ENCODE peak calls at places on chromosomes 12 and 14, in four cellular contexts. C, E, V and B are unnamed samples.

GRCh38 chr12:115657081-115658013 is 620.1 kb downstream of the MED13L start:
- DNase-seq in E (no peak), C (no peak), V (no peak), B (no peak)

GRCh38 chr12:25957898-25958253 is 606 bp upstream of the RASSF8 start:
- DNase-seq in C (no peak), V (peak), E (peak), B (no peak)

GRCh38 chr12:115257791-115258190 is 573.8 kb upstream of the TBX3 start:
- DNase-seq in C (no peak), V (no peak), E (no peak), B (no peak)

GRCh38 chr14:68965261-68965761 is 13.8 kb downstream of the ACTN1 start:
- DNase-seq in C (no peak), V (no peak), E (no peak), B (no peak)

GRCh38 chr14:50768220-50768619 is 62.7 kb downstream of the NIN start:
- DNase-seq in E (no peak), V (no peak), C (no peak), B (no peak)

GRCh38 chr12:132827763-132828703 is 636 bp downstream of the GOLGA3 start:
- DNase-seq in E (peak), C (peak), V (peak), B (peak)

GRCh38 chr14:22837059-22837749 is 819 bp downstream of the MMP14 start:
- DNase-seq in V (no peak), E (no peak), C (peak), B (no peak)

GRCh38 chr14:99674776-99675175 is 9.3 kb upstream of the CYP46A1 start:
- DNase-seq in V (no peak), C (no peak), E (no peak), B (no peak)

GRCh38 chr14:89617471-89618291 is 200.6 kb upstream of the FOXN3 start:
- DNase-seq in C (no peak), V (peak), E (peak), B (peak)

GRCh38 chr12:126762150-126762549 is 1504.8 kb upstream of the TMEM132C start:
- DNase-seq in V (no peak), C (no peak), E (no peak), B (no peak)